ENCODE peak calls at places on chromosomes 12 and 14, in four cellular contexts. I, H, Y and D are unnamed samples.
A peak's percentile ranks its signal among the peaks of the same experiment; 100 is the strongest.

GRCh38 chr12:127559349-127560040 is 707.5 kb upstream of the TMEM132C start:
- DNase-seq in I (peak; percentile 17), Y (no peak), H (peak; percentile 10), D (peak; percentile 84)

GRCh38 chr12:131912526-131913274 is 16.4 kb upstream of the PUS1 start:
- DNase-seq in Y (no peak), H (no peak), I (no peak), D (no peak)

GRCh38 chr12:54591001-54591591 is 2.6 kb upstream of the PPP1R1A start:
- DNase-seq in Y (no peak), I (no peak), H (no peak), D (no peak)

GRCh38 chr14:36940476-36940875 is 231.9 kb downstream of the SLC25A21 start:
- DNase-seq in I (no peak), H (no peak), Y (no peak), D (no peak)

GRCh38 chr12:66107451-66107915 is 23.1 kb downstream of the LLPH start:
- DNase-seq in I (no peak), H (peak; percentile 41), Y (peak; percentile 60), D (peak; percentile 36)

GRCh38 chr14:68085742-68086141 is 266.2 kb downstream of the RAD51B start:
- DNase-seq in H (no peak), I (no peak), Y (no peak), D (no peak)

GRCh38 chr14:100762089-100762515 is 35.4 kb downstream of the DLK1 start:
- DNase-seq in H (no peak), I (no peak), Y (no peak), D (no peak)

GRCh38 chr12:124151583-124151982 is 143.3 kb upstream of the RFLNA start:
- DNase-seq in H (no peak), I (no peak), Y (no peak), D (no peak)

GRCh38 chr12:59453461-59453860 is 142.4 kb upstream of the SLC16A7 start:
- DNase-seq in I (no peak), H (no peak), Y (no peak), D (no peak)

GRCh38 chr12:93025145-93026103 is 96.3 kb upstream of the EEA1 start:
- DNase-seq in Y (peak; percentile 3), H (peak; percentile 25), I (no peak), D (no peak)

GRCh38 chr12:69022674-69023073 is 89.7 kb upstream of the CPM start:
- DNase-seq in H (no peak), Y (no peak), I (no peak), D (no peak)

GRCh38 chr12:110846615-110847566 is at the start of gene CCDC63:
- DNase-seq in Y (peak; percentile 59), I (no peak), H (peak; percentile 40), D (no peak)

GRCh38 chr12:130714091-130714590 is 2.0 kb downstream of the RIMBP2 start:
- DNase-seq in I (no peak), Y (peak; percentile 35), H (no peak), D (no peak)

GRCh38 chr12:101803978-101804377 is 26.8 kb downstream of the GNPTAB start:
- DNase-seq in H (no peak), I (no peak), Y (no peak), D (no peak)

GRCh38 chr14:50233335-50234250 is 2.2 kb upstream of the SOS2 start:
- DNase-seq in Y (no peak), I (no peak), H (no peak), D (no peak)

GRCh38 chr12:4178424-4179184 is 95.0 kb upstream of the CCND2 start:
- DNase-seq in H (no peak), I (no peak), Y (no peak), D (no peak)

GRCh38 chr12:109771746-109772621 is 58.4 kb downstream of the FAM222A start:
- DNase-seq in Y (no peak), H (no peak), I (no peak), D (no peak)

GRCh38 chr14:64641760-64642159 is 62.5 kb upstream of the PLEKHG3 start:
- DNase-seq in Y (no peak), H (no peak), I (no peak), D (no peak)

GRCh38 chr14:71803539-71804260 is 128.5 kb upstream of the RGS6 start:
- DNase-seq in Y (no peak), H (no peak), I (no peak), D (no peak)

GRCh38 chr12:103441437-103442186 is 54.2 kb downstream of the C12orf42 start:
- DNase-seq in I (no peak), Y (no peak), H (peak; percentile 66), D (peak; percentile 44)

GRCh38 chr12:29700761-29701481 is 82.8 kb downstream of the TMTC1 start:
- DNase-seq in Y (no peak), H (no peak), I (no peak), D (no peak)

GRCh38 chr12:12872139-12872933 is 19.0 kb upstream of the GPRC5A start:
- DNase-seq in Y (no peak), H (no peak), I (no peak), D (no peak)

GRCh38 chr12:16012086-16012485 is 101.0 kb downstream of the DERA start:
- DNase-seq in Y (peak; percentile 54), I (no peak), H (no peak), D (no peak)

GRCh38 chr12:122021193-122021821 is 377 bp upstream of the BCL7A start:
- DNase-seq in I (no peak), Y (no peak), H (no peak), D (no peak)